ENCODE peak calls at places on chromosome 9, in six cellular contexts. J, O, G, P, Y and U are unnamed samples.

GRCh38 chr9:82021198-82021597 is 32.6 kb downstream of the SPATA31D1 start:
- DNase-seq in J (no peak), G (peak), O (no peak), P (no peak), Y (no peak), U (peak)

GRCh38 chr9:86349271-86349670 is 4.9 kb downstream of the TUT7 start:
- DNase-seq in P (no peak), O (no peak), J (no peak), G (no peak), Y (no peak), U (no peak)

GRCh38 chr9:16371306-16371705 is 499.2 kb downstream of the BNC2 start:
- DNase-seq in G (no peak), O (no peak), J (no peak), P (no peak), Y (no peak), U (no peak)

GRCh38 chr9:94002316-94003140 is 47.4 kb upstream of the BARX1 start:
- DNase-seq in Y (no peak), J (no peak), G (no peak), P (no peak), O (no peak), U (no peak)

GRCh38 chr9:90964101-90965020 is 162.7 kb downstream of the SYK start:
- DNase-seq in P (no peak), O (no peak), J (no peak), Y (peak), G (no peak), U (no peak)

GRCh38 chr9:42852133-42852532 is 668.7 kb downstream of the SPATA31A6 start:
- DNase-seq in G (peak), Y (no peak), P (no peak), O (no peak), J (peak), U (peak)

GRCh38 chr9:126631254-126631653 is 17.5 kb downstream of the LMX1B start:
- DNase-seq in G (no peak), O (no peak), P (no peak), J (no peak), Y (no peak), U (no peak)

GRCh38 chr9:121599186-121599871 is 52.1 kb upstream of the DAB2IP start:
- DNase-seq in O (peak), Y (no peak), G (peak), J (peak), P (peak), U (peak)

GRCh38 chr9:15155826-15156225 is 151.2 kb downstream of the TTC39B start:
- DNase-seq in G (no peak), J (no peak), Y (no peak), P (no peak), O (no peak), U (no peak)

GRCh38 chr9:107158321-107158720 is 124.8 kb upstream of the RAD23B start:
- DNase-seq in G (no peak), J (peak), O (no peak), P (no peak), Y (no peak), U (no peak)

GRCh38 chr9:2016411-2017208 is 1.5 kb downstream of the SMARCA2 start:
- DNase-seq in G (peak), J (no peak), P (peak), Y (peak), O (peak), U (peak)

GRCh38 chr9:16276866-16277265 is 593.6 kb downstream of the BNC2 start:
- DNase-seq in O (no peak), G (no peak), Y (no peak), P (no peak), J (no peak), U (no peak)

GRCh38 chr9:16044116-16044881 is 491.5 kb downstream of the CCDC171 start:
- DNase-seq in P (no peak), Y (no peak), G (no peak), O (no peak), J (no peak), U (no peak)

GRCh38 chr9:37669232-37669631 is 18.5 kb downstream of the FRMPD1 start:
- DNase-seq in G (no peak), J (no peak), O (no peak), Y (no peak), P (no peak), U (no peak)

GRCh38 chr9:113588242-113588810 is 124.8 kb downstream of the RGS3 start:
- DNase-seq in O (peak), Y (no peak), J (no peak), P (no peak), G (peak), U (no peak)

GRCh38 chr9:87872079-87872624 is 10.5 kb upstream of the SPATA31E1 start:
- DNase-seq in J (no peak), Y (peak), P (no peak), G (no peak), O (no peak), U (no peak)

GRCh38 chr9:69671291-69671903 is 774 bp downstream of the APBA1 start:
- DNase-seq in P (no peak), G (no peak), Y (no peak), O (no peak), J (no peak), U (no peak)

GRCh38 chr9:1100945-1101344 is 50.8 kb downstream of the DMRT2 start:
- DNase-seq in G (peak), O (peak), P (no peak), Y (peak), J (peak), U (peak)

GRCh38 chr9:31519011-31519410 is 865.4 kb upstream of the ACO1 start:
- DNase-seq in J (no peak), O (no peak), P (no peak), Y (no peak), G (no peak), U (no peak)

GRCh38 chr9:18666987-18667772 is 193.2 kb downstream of the ADAMTSL1 start:
- DNase-seq in Y (no peak), O (no peak), J (no peak), G (no peak), P (no peak), U (no peak)

GRCh38 chr9:98335666-98336065 is 80.2 kb upstream of the TBC1D2 start:
- DNase-seq in O (no peak), J (no peak), G (no peak), P (no peak), Y (no peak), U (no peak)

GRCh38 chr9:33852216-33852826 is 35.4 kb downstream of the UBE2R2 start:
- DNase-seq in G (peak), Y (no peak), O (peak), J (peak), P (peak), U (peak)

GRCh38 chr9:113298924-113299770 is 4.0 kb downstream of the RNF183 start:
- DNase-seq in J (no peak), Y (no peak), O (no peak), G (no peak), P (no peak), U (no peak)

GRCh38 chr9:109379513-109379912 is 58.7 kb upstream of the EPB41L4B start:
- DNase-seq in P (no peak), J (no peak), O (no peak), G (no peak), Y (no peak), U (no peak)

GRCh38 chr9:32580631-32581300 is 7.8 kb upstream of the NDUFB6 start:
- DNase-seq in O (no peak), J (no peak), Y (no peak), P (no peak), G (no peak), U (no peak)

GRCh38 chr9:133188006-133188842 is 20.8 kb downstream of the OBP2B start:
- DNase-seq in Y (no peak), P (no peak), O (no peak), G (no peak), J (no peak), U (no peak)

GRCh38 chr9:132742821-132743311 is 72.6 kb downstream of the GTF3C4 start:
- DNase-seq in O (no peak), J (no peak), G (no peak), Y (peak), P (no peak), U (no peak)

GRCh38 chr9:3906437-3907213 is 380.8 kb upstream of the RFX3 start:
- DNase-seq in J (no peak), P (no peak), O (no peak), Y (no peak), G (no peak), U (no peak)

GRCh38 chr9:98333703-98334582 is 78.5 kb upstream of the TBC1D2 start:
- DNase-seq in P (no peak), Y (no peak), O (no peak), J (no peak), G (no peak), U (no peak)

GRCh38 chr9:12859704-12860251 is 85.0 kb downstream of the LURAP1L start:
- DNase-seq in G (no peak), Y (no peak), J (no peak), O (no peak), P (no peak), U (no peak)
- H3K27ac ChIP-seq in G (no peak), Y (peak), J (no peak), O (no peak), P (no peak), U (no peak)

DNA sequence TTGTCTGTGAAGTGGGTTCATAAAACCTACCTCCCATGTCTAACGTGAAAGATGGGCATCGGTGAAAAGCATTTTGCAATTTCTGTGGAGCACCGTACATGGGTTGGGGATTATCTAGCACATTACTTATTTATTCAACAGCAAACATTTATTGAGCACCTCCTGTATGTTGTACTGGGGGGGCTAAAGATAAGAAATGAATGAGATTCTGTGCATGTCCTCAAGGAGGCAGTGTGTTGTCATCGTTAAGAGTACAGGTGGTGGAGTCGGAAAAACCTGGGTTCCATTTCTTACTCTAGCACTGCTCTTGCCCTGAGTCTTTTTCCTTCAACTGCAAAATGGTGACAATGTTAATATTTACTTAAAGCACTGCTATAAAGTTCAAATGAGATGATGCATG is 30.4 kb upstream of the DENND1A start:
- DNase-seq in J (no peak), O (no peak), P (no peak), G (no peak), Y (no peak), U (no peak)
- TF ChIP-seq CTCF in J (peak), O (no peak), P (no peak), G (no peak), Y (no peak), U (no peak)

GRCh38 chr9:96391021-96391765 is 7.7 kb upstream of the SLC35D2 start:
- DNase-seq in J (no peak), P (no peak), O (no peak), G (no peak), Y (no peak), U (no peak)
- H3K27ac ChIP-seq in J (no peak), P (no peak), O (no peak), G (no peak), Y (no peak), U (no peak)

GRCh38 chr9:123104807-123105206 is 71.3 kb downstream of the GPR21 start:
- DNase-seq in J (no peak), G (no peak), O (no peak), Y (no peak), P (no peak), U (no peak)

GRCh38 chr9:123099548-123099947 is 66.1 kb downstream of the GPR21 start:
- DNase-seq in G (no peak), J (no peak), O (no peak), P (no peak), Y (no peak), U (no peak)

GRCh38 chr9:123105490-123105889 is 72.0 kb downstream of the GPR21 start:
- DNase-seq in P (no peak), J (no peak), G (no peak), Y (no peak), O (no peak), U (no peak)

GRCh38 chr9:123099042-123099441 is 65.6 kb downstream of the GPR21 start:
- DNase-seq in G (no peak), O (no peak), Y (no peak), P (no peak), J (no peak), U (no peak)

DNA sequence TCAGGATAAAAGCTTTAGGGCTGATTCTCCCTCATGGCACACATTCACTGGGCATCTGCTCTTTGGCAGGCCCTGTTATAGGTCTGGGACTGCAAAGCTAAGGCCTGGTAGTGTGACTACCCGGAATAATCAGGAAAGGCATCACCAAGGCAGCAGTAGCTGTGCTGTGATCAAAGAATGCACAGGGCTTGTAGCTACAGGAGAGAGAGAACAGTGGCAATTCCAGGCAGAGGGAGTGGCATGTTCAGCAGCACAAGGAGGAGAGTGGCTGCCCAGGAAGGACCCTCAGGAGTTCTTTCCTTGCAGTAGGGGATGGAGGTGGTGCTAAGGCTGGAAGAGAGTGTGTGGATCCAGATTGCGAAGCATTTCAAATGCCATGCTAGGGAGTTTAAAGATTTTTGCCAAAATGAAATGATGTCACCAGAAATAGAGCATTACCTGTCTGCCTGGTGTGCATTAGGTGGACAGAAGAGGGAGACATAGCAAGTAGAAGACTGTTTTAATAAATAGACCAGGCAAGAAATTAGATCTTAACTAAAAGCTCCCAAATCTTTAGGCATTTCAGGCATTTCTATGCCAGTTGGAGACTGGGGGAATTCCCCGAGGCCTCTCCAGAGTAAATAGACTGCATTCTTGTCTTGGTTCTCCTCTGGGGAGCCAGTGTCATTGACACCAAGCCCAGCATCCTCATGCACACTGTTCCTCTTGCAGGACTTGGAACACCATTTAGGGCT is 69.1 kb downstream of the GPR21 start:
- DNase-seq in G (no peak), O (no peak), Y (no peak), J (no peak), P (no peak), U (no peak)
- TF ChIP-seq CTCF in G (no peak), O (peak), Y (no peak), J (no peak), P (no peak), U (no peak)

GRCh38 chr9:129038109-129038852 is 1.9 kb downstream of the MIGA2 start:
- DNase-seq in J (no peak), Y (no peak), O (peak), P (no peak), G (peak), U (no peak)
- H3K27ac ChIP-seq in J (no peak), Y (no peak), O (peak), P (no peak), G (peak), U (no peak)

GRCh38 chr9:136242908-136243525 is 2.6 kb downstream of the QSOX2 start:
- DNase-seq in G (no peak), J (no peak), O (no peak), P (no peak), Y (no peak), U (no peak)
- TF ChIP-seq CTCF in G (no peak), J (peak), O (no peak), P (no peak), Y (no peak), U (no peak)

GRCh38 chr9:77752566-77752965 is 104.4 kb upstream of the GNA14 start:
- DNase-seq in G (no peak), O (no peak), P (no peak), J (no peak), Y (no peak), U (no peak)

GRCh38 chr9:77750284-77750683 is 102.2 kb upstream of the GNA14 start:
- DNase-seq in J (no peak), Y (no peak), P (no peak), O (no peak), G (no peak), U (no peak)

GRCh38 chr9:77751341-77752091 is 103.4 kb upstream of the GNA14 start:
- DNase-seq in J (no peak), P (no peak), Y (no peak), O (no peak), G (no peak), U (no peak)

GRCh38 chr9:77753183-77753582 is 105.1 kb upstream of the GNA14 start:
- DNase-seq in J (no peak), Y (no peak), O (no peak), G (no peak), P (no peak), U (no peak)

DNA sequence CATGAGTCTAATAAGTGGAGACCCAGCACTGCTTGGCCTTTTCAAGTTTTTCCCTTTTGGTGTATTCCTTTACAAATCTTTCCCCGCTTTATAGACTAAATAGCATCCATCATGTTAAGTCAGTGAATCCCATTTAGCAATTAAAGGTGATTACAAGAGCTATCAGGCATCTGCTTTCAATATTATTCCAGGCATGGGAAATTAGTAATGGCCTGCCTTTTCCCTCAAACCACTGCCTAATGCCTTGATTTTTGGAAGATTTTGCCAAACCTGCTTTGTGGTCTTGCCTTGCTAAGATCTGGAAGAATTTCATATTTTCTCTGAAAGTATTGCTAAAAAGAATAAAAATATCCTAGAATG is 102.8 kb upstream of the GNA14 start:
- DNase-seq in P (no peak), Y (no peak), J (no peak), O (no peak), G (no peak), U (no peak)
- H3K27ac ChIP-seq in P (no peak), Y (no peak), J (no peak), O (peak), G (no peak), U (peak)